ENCODE peak calls at places on chromosomes 3 and 15, in four cellular contexts. I is AG04450, E is uterus, L is dorsolateral prefrontal cortex. O is an unnamed sample.

GRCh38 chr15:62066663-62067447 is at the start of gene C2CD4A:
- DNase-seq in L (peak), E (peak), I (no peak), O (no peak)

GRCh38 chr3:127680146-127680661 is 7.5 kb downstream of the ABTB1 start:
- DNase-seq in I (no peak), L (peak), E (peak), O (no peak)

GRCh38 chr15:64146885-64147681 is 4.4 kb upstream of the SNX22 start:
- DNase-seq in I (no peak), L (peak), E (no peak), O (no peak)

GRCh38 chr3:42517143-42517542 is 14.7 kb downstream of the VIPR1 start:
- DNase-seq in L (no peak), I (no peak), E (no peak), O (no peak)

GRCh38 chr3:160616721-160617120 is 51.4 kb upstream of the KPNA4 start:
- DNase-seq in I (peak), E (no peak), L (no peak), O (no peak)

GRCh38 chr3:192901435-192901834 is 16.2 kb downstream of the MB21D2 start:
- DNase-seq in L (no peak), I (peak), E (no peak), O (no peak)

GRCh38 chr3:151890721-151891141 is 17.3 kb downstream of the SUCNR1 start:
- DNase-seq in L (no peak), I (no peak), E (no peak), O (no peak)

GRCh38 chr3:61796088-61796680 is 234.8 kb downstream of the PTPRG start:
- DNase-seq in E (no peak), L (no peak), I (no peak), O (no peak)

GRCh38 chr3:72169120-72169519 is 384.2 kb upstream of the PROK2 start:
- DNase-seq in L (no peak), E (no peak), I (no peak), O (no peak)

GRCh38 chr3:192887047-192887446 is 30.6 kb downstream of the MB21D2 start:
- DNase-seq in E (no peak), L (no peak), I (no peak), O (no peak)

GRCh38 chr15:79432345-79433311 is 492 bp downstream of the MINAR1 start:
- DNase-seq in I (no peak), E (no peak), L (no peak), O (peak)

GRCh38 chr3:151384741-151385174 is at the start of gene P2RY12:
- DNase-seq in L (no peak), E (no peak), I (no peak), O (no peak)

GRCh38 chr3:185175370-185175987 is 22.6 kb upstream of the C3orf70 start:
- DNase-seq in E (no peak), L (peak), I (no peak), O (no peak)

GRCh38 chr3:30719536-30719935 is 113.1 kb downstream of the TGFBR2 start:
- DNase-seq in I (no peak), L (no peak), E (no peak), O (no peak)

GRCh38 chr3:44661189-44661588 is 12.7 kb downstream of the ZNF35 start:
- DNase-seq in I (no peak), L (no peak), E (no peak), O (no peak)

GRCh38 chr3:129022995-129023332 is 21.9 kb downstream of the EFCC1 start:
- DNase-seq in E (no peak), I (no peak), L (no peak), O (no peak)
- H3K27ac ChIP-seq in E (peak), I (no peak), L (no peak), O (peak)

GRCh38 chr3:100796556-100796955 is 87.3 kb downstream of the TFG start:
- DNase-seq in L (no peak), E (no peak), I (no peak), O (no peak)
- TF ChIP-seq CTCF in L (no peak), E (no peak), I (peak), O (peak)

GRCh38 chr3:183099838-183100204 is 525 bp upstream of the MCCC1 start:
- DNase-seq in L (no peak), E (no peak), I (no peak), O (no peak)

GRCh38 chr3:183098538-183099025 is 714 bp downstream of the MCCC1 start:
- DNase-seq in I (no peak), L (no peak), E (no peak), O (no peak)

GRCh38 chr3:183092256-183092655 is 7.0 kb downstream of the MCCC1 start:
- DNase-seq in L (no peak), I (no peak), E (no peak), O (no peak)

GRCh38 chr3:183099026-183099837 is at the start of gene MCCC1:
- DNase-seq in L (peak), I (peak), E (peak), O (peak)

DNA sequence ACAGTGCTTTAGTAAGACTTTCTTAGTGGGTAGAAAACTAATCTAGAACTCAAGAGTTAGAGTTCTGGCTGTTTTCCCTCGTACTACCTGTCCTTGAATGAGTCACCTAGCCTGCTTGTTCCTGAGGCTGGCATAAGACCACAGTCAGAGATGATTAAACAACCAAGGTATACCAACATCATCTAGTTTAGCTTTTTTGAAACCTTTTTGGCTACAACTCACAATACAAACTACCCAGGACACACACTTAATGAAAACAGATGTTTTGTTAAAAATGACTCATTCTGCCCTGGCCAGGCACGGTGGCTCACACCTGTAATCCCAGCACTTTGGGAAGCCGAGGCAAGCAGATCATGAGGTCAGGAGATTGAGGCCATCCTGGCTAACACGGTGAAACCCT is 4.6 kb downstream of the MCCC1 start:
- DNase-seq in E (no peak), I (no peak), L (no peak), O (no peak)
- H3K27ac ChIP-seq in E (no peak), I (no peak), L (no peak), O (no peak)

GRCh38 chr3:170063691-170064090 is 25.9 kb downstream of the GPR160 start:
- DNase-seq in I (no peak), E (no peak), L (no peak), O (no peak)

GRCh38 chr3:170059447-170059846 is 21.7 kb downstream of the GPR160 start:
- DNase-seq in E (no peak), I (no peak), L (no peak), O (no peak)

GRCh38 chr3:170064108-170064507 is 26.3 kb downstream of the GPR160 start:
- DNase-seq in E (no peak), I (no peak), L (no peak), O (no peak)

GRCh38 chr3:170062068-170062467 is 24.3 kb downstream of the GPR160 start:
- DNase-seq in E (no peak), I (no peak), L (no peak), O (no peak)

DNA sequence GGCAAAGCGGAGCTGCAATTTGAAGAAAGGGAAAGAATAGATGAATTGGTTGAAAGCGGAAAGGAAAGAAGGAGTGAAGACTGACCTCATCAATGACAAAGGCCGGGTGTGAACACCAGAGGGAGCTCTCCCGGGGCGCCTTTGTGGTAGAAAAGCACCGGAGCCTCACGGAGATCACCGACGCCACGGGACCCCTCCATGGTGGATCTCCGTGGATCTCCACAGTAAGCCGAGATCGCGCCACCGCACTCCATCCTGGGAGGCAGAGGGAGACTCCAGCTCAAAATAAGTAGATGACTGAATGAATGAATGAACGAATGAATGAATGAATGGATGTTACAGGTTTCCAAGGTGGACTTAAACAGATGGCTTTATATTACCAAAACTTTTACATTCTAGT is 25.0 kb downstream of the GPR160 start:
- DNase-seq in L (no peak), E (no peak), I (no peak), O (no peak)
- TF ChIP-seq CTCF in L (no peak), E (no peak), I (no peak), O (no peak)

DNA sequence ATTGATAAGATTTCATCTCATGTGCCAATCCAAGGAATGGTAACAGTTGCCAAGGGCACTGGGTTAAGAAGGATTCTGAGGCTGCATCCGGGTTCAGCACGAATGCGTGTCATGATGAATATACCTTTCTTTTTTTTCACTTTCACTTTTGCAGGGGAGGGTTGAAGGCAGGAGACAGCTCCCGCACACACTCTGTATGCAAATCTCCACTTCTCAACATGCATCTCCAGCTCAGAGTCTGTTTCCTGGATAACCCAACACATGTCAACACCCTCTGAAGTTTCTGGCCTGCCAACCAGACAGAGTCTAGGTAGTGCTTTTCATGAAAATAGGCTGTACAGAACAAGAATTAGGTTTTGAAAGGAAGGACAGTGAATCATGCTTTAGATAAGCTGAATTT is 21.6 kb downstream of the B4GALT4 start:
- DNase-seq in L (no peak), E (no peak), I (no peak), O (no peak)
- H3K27ac ChIP-seq in L (no peak), E (no peak), I (no peak), O (no peak)

O was measured in esophagus muscularis mucosa.